ENCODE peak calls at places on chromosomes 1 and 21, in six cellular contexts. W, F, A, D, X and N are unnamed samples.
A peak's percentile ranks its signal among the peaks of the same experiment; 100 is the strongest.

GRCh38 chr1:201180901-201181300 is 9.7 kb upstream of the IGFN1 start:
- DNase-seq in X (no peak), A (no peak), D (no peak), F (no peak), W (no peak), N (no peak)

GRCh38 chr1:111515291-111516007 is 12.0 kb upstream of the ADORA3 start:
- DNase-seq in X (no peak), A (peak; percentile 72), D (no peak), W (no peak), F (no peak), N (peak; percentile 78)

GRCh38 chr1:66542811-66543767 is 9.1 kb downstream of the SGIP1 start:
- DNase-seq in F (no peak), W (peak; percentile 91), D (peak; percentile 67), A (peak; percentile 90), X (peak; percentile 97), N (peak; percentile 81)

GRCh38 chr1:116853680-116854191 is 56.0 kb upstream of the PTGFRN start:
- DNase-seq in A (peak; percentile 96), W (peak; percentile 42), X (peak; percentile 91), F (no peak), D (peak; percentile 97), N (peak; percentile 86)

GRCh38 chr1:186442651-186443114 is 18.2 kb downstream of the PDC start:
- DNase-seq in A (peak; percentile 90), F (no peak), D (peak; percentile 23), W (no peak), X (peak; percentile 23), N (peak; percentile 51)

GRCh38 chr1:233598891-233599541 is 14.9 kb upstream of the KCNK1 start:
- DNase-seq in X (peak; percentile 1), D (no peak), F (no peak), A (peak; percentile 52), W (no peak), N (peak; percentile 39)

GRCh38 chr1:246320286-246320685 is 186.8 kb downstream of the SMYD3 start:
- DNase-seq in X (peak; percentile 18), F (no peak), D (no peak), A (no peak), W (no peak), N (no peak)

GRCh38 chr21:38310619-38311018 is 53.8 kb downstream of the KCNJ15 start:
- DNase-seq in X (peak; percentile 78), A (peak; percentile 52), W (no peak), D (no peak), F (no peak), N (peak; percentile 88)

GRCh38 chr1:67767103-67767502 is 66.2 kb downstream of the GNG12 start:
- DNase-seq in F (no peak), D (no peak), W (no peak), X (no peak), A (no peak), N (no peak)

GRCh38 chr1:112284796-112285195 is 111.2 kb upstream of the CTTNBP2NL start:
- DNase-seq in W (no peak), X (no peak), A (no peak), D (no peak), F (no peak), N (no peak)

GRCh38 chr1:67685558-67686271 is 714 bp downstream of the GADD45A start:
- DNase-seq in A (peak; percentile 47), W (no peak), X (peak; percentile 44), F (peak; percentile 59), D (peak; percentile 46), N (peak; percentile 82)

GRCh38 chr1:210117198-210117597 is 115.4 kb upstream of the SERTAD4 start:
- DNase-seq in W (no peak), D (no peak), X (no peak), F (no peak), A (no peak), N (peak; percentile 10)

GRCh38 chr1:160795951-160796383 is at the start of gene LY9:
- DNase-seq in D (no peak), F (peak; percentile 94), A (no peak), X (no peak), W (no peak), N (peak; percentile 4)

GRCh38 chr1:152770411-152770810 is 4.5 kb upstream of the LCE1F start:
- DNase-seq in X (no peak), D (no peak), F (no peak), A (no peak), W (no peak), N (peak; percentile 60)

GRCh38 chr1:23544444-23545389 is 13.7 kb upstream of the E2F2 start:
- DNase-seq in W (no peak), D (peak; percentile 89), A (peak; percentile 64), X (peak; percentile 85), F (peak; percentile 90), N (peak; percentile 87)

GRCh38 chr1:29234471-29234870 is 1.9 kb upstream of the PTPRU start:
- DNase-seq in F (peak; percentile 27), D (no peak), A (no peak), W (no peak), X (no peak), N (no peak)

DNA sequence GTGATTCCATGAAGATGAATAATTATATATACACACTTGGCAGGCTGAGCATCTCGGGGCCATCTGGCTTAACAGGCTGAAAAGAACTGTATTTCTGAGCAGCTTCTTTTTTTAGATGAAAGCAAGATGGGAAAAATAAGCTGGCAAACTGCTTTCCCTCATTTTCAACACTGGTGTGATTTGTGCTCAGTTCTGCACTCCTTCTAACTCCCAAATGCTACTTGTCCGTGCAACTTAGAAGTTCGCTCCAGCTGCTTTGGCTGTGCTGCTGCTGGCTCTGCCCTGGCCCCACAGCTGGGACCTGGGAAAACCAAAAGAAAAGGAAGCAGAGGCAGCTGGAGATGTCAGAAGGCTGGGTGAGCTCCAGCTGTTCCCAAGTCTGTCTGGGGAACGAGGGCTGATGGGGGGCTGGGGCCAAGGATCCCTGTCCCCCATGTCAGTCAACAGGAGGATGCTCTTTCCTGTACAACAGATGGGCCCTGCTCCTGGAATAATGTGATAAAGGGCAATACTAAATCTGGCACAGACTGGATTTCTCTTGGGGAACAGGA is 44.9 kb downstream of the PAFAH2 start:
- DNase-seq in X (peak; percentile 17), F (no peak), D (no peak), W (no peak), A (peak; percentile 48), N (peak; percentile 55)
- H3K4me2 ChIP-seq in X (no peak overlapping the region), F (no peak overlapping the region), D (no peak overlapping the region), W (no peak overlapping the region), A (peak overlapping the region; percentile 40), N (no peak overlapping the region)

GRCh38 chr1:88189525-88189924 is 494.5 kb upstream of the PKN2 start:
- DNase-seq in X (no peak), W (no peak), A (no peak), F (no peak), D (no peak), N (no peak)
- H2AFZ ChIP-seq in X (no peak overlapping the region), W (no peak overlapping the region), A (no peak overlapping the region), F (no peak overlapping the region), D (no peak overlapping the region), N (no peak overlapping the region)

DNA sequence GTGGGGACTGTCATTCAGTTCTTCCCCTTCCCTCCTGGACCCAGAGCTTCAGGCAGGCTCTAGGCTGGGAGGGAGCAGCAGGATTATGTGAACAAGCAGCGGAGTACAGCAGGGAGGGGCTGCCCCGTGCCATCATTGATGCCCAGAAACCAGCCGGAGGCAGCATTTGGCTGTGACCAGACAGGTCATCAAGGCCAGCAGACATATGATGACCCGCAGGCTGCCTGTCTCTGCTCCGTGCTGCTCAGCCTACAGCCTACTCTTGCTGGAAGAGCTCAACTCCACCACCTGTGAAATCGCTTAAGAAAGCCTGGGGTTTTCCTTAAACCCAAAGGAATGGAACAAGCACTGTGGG is 4.9 kb downstream of the KLHL21 start:
- DNase-seq in A (no peak), W (no peak), D (no peak), F (no peak), X (no peak), N (no peak)
- H3K27ac ChIP-seq in A (no peak overlapping the region), W (no peak overlapping the region), D (no peak overlapping the region), F (no peak overlapping the region), X (no peak overlapping the region), N (no peak overlapping the region)

GRCh38 chr1:32741417-32742131 is 39.0 kb upstream of the SYNC start:
- DNase-seq in W (no peak), A (no peak), X (no peak), D (peak; percentile 49), F (no peak), N (peak; percentile 64)

GRCh38 chr1:32742956-32743355 is 40.4 kb upstream of the SYNC start:
- DNase-seq in W (no peak), A (no peak), F (no peak), X (no peak), D (peak; percentile 31), N (no peak)

GRCh38 chr1:32741067-32741416 is 38.5 kb upstream of the SYNC start:
- DNase-seq in X (no peak), D (no peak), F (no peak), A (no peak), W (no peak), N (no peak)

GRCh38 chr1:32743380-32744062 is 41.0 kb upstream of the SYNC start:
- DNase-seq in A (no peak), F (no peak), X (no peak), D (peak; percentile 39), W (no peak), N (peak; percentile 41)

GRCh38 chr1:32742132-32742947 is 39.8 kb upstream of the SYNC start:
- DNase-seq in D (peak; percentile 26), X (no peak), W (no peak), A (no peak), F (no peak), N (no peak)
- H3K4me2 ChIP-seq in D (peak overlapping the region; percentile 99), X (peak overlapping the region; percentile 86), W (peak overlapping the region; percentile 99), A (peak overlapping the region; percentile 77), F (no peak overlapping the region), N (peak overlapping the region; percentile 62)

GRCh38 chr21:26550357-26550756 is 22.7 kb downstream of the CYYR1 start:
- DNase-seq in F (no peak), A (no peak), X (no peak), W (no peak), D (no peak), N (peak; percentile 4)
- H2AFZ ChIP-seq in F (no peak overlapping the region), A (no peak overlapping the region), X (no peak overlapping the region), W (no peak overlapping the region), D (no peak overlapping the region), N (no peak overlapping the region)

GRCh38 chr1:223770621-223771315 is 58.4 kb downstream of the CAPN2 start:
- DNase-seq in F (no peak), W (no peak), A (no peak), D (no peak), X (no peak), N (no peak)
- H3K27ac ChIP-seq in F (no peak overlapping the region), W (peak overlapping the region; percentile 71), A (peak overlapping the region; percentile 70), D (peak overlapping the region; percentile 86), X (peak overlapping the region; percentile 83), N (peak overlapping the region; percentile 89)

GRCh38 chr1:3785045-3785444 is 11.3 kb downstream of the LRRC47 start:
- DNase-seq in F (no peak), W (no peak), A (no peak), D (no peak), X (no peak), N (no peak)
- H3K4me2 ChIP-seq in F (no peak overlapping the region), W (no peak overlapping the region), A (no peak overlapping the region), D (no peak overlapping the region), X (no peak overlapping the region), N (no peak overlapping the region)